ENCODE peak calls at places on chromosomes 5 and 9, in six cellular contexts. One of them, this sample, is unnamed.

GRCh38 chr5:106303911-106304310 is 1366.8 kb downstream of the EFNA5 start:
- DNase-seq in trophoblast cell: no peak
- DNase-seq in H1: no peak
- DNase-seq in IMR-90: no peak
- DNase-seq in mesenchymal stem cell: no peak
- DNase-seq in H9: no peak
- DNase-seq in this sample: no peak

GRCh38 chr5:98163796-98164493 is 609.5 kb upstream of the RGMB start:
- DNase-seq in IMR-90: no peak
- DNase-seq in mesenchymal stem cell: no peak
- DNase-seq in H1: no peak
- DNase-seq in trophoblast cell: no peak
- DNase-seq in H9: no peak
- DNase-seq in this sample: no peak

GRCh38 chr9:127753148-127753547 is 18.1 kb upstream of the TOR2A start:
- DNase-seq in trophoblast cell: no peak
- DNase-seq in IMR-90: no peak
- DNase-seq in H1: no peak
- DNase-seq in mesenchymal stem cell: no peak
- DNase-seq in H9: no peak
- DNase-seq in this sample: no peak

GRCh38 chr5:172583931-172584511 is 57.0 kb upstream of the NEURL1B start:
- DNase-seq in trophoblast cell: no peak
- DNase-seq in IMR-90: no peak
- DNase-seq in mesenchymal stem cell: no peak
- DNase-seq in H1: no peak
- DNase-seq in H9: no peak
- DNase-seq in this sample: no peak

GRCh38 chr9:14652729-14653377 is 40.4 kb downstream of the ZDHHC21 start:
- DNase-seq in IMR-90: peak
- DNase-seq in trophoblast cell: no peak
- DNase-seq in H9: no peak
- DNase-seq in mesenchymal stem cell: peak
- DNase-seq in H1: no peak
- DNase-seq in this sample: peak

GRCh38 chr5:180289433-180289832 is 2.5 kb downstream of the MAPK9 start:
- DNase-seq in IMR-90: no peak
- DNase-seq in mesenchymal stem cell: no peak
- DNase-seq in H1: no peak
- DNase-seq in H9: no peak
- DNase-seq in trophoblast cell: no peak
- DNase-seq in this sample: no peak

GRCh38 chr9:132207839-132208615 is 46.2 kb downstream of the NTNG2 start:
- DNase-seq in trophoblast cell: no peak
- DNase-seq in H9: peak
- DNase-seq in IMR-90: no peak
- DNase-seq in mesenchymal stem cell: no peak
- DNase-seq in H1: no peak
- DNase-seq in this sample: no peak

GRCh38 chr9:137878146-137878941 is 762 bp downstream of the CACNA1B start:
- DNase-seq in H9: peak
- DNase-seq in IMR-90: no peak
- DNase-seq in trophoblast cell: peak
- DNase-seq in H1: peak
- DNase-seq in mesenchymal stem cell: peak
- DNase-seq in this sample: peak

GRCh38 chr9:38526571-38526970 is 93.8 kb downstream of the ANKRD18A start:
- DNase-seq in mesenchymal stem cell: no peak
- DNase-seq in trophoblast cell: no peak
- DNase-seq in IMR-90: no peak
- DNase-seq in H9: no peak
- DNase-seq in H1: no peak
- DNase-seq in this sample: no peak

GRCh38 chr5:54426209-54426608 is 29.3 kb upstream of the HSPB3 start:
- DNase-seq in mesenchymal stem cell: no peak
- DNase-seq in H1: no peak
- DNase-seq in IMR-90: no peak
- DNase-seq in trophoblast cell: no peak
- DNase-seq in H9: no peak
- DNase-seq in this sample: no peak

GRCh38 chr5:37836173-37837100 is 3.4 kb downstream of the GDNF start:
- DNase-seq in H9: peak
- DNase-seq in trophoblast cell: peak
- DNase-seq in IMR-90: peak
- DNase-seq in H1: no peak
- DNase-seq in mesenchymal stem cell: peak
- DNase-seq in this sample: no peak

GRCh38 chr9:121884057-121884512 is 209.0 kb downstream of the TTLL11 start:
- DNase-seq in IMR-90: no peak
- DNase-seq in H9: no peak
- DNase-seq in trophoblast cell: no peak
- DNase-seq in mesenchymal stem cell: no peak
- DNase-seq in H1: no peak
- DNase-seq in this sample: peak

DNA sequence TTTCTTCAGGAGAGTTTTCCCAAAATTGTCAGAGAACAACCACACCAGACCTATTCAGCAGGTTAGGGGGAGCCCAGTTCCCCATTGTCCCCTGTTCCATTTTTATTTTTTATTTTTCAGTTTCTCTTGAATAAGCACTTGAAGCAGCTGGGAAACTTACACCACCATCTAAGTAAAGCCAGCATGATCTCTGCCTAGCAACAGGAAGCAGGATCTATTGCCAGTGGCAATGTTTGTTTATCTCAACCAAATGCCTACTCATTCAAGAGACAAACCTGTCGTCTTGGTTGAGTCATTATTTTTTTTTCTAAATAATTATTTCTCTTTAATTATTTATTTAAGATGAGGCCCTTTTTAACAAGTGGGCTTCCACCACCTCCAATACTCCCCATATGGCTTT is 379.3 kb downstream of the PLK2 start:
- DNase-seq in H1: no peak
- DNase-seq in trophoblast cell: peak
- DNase-seq in mesenchymal stem cell: peak
- DNase-seq in H9: no peak
- DNase-seq in IMR-90: peak
- DNase-seq in this sample: no peak
- H2AFZ ChIP-seq in H1: no peak
- H2AFZ ChIP-seq in trophoblast cell: no peak
- H2AFZ ChIP-seq in mesenchymal stem cell: no peak
- H2AFZ ChIP-seq in H9: no peak
- H2AFZ ChIP-seq in IMR-90: no peak
- H2AFZ ChIP-seq in this sample: no peak

GRCh38 chr5:147408980-147409379 is 100.9 kb downstream of the DPYSL3 start:
- DNase-seq in H9: no peak
- DNase-seq in trophoblast cell: no peak
- DNase-seq in H1: no peak
- DNase-seq in IMR-90: peak
- DNase-seq in mesenchymal stem cell: no peak
- DNase-seq in this sample: no peak

GRCh38 chr5:147404706-147405105 is 105.2 kb downstream of the DPYSL3 start:
- DNase-seq in H1: no peak
- DNase-seq in trophoblast cell: no peak
- DNase-seq in H9: no peak
- DNase-seq in IMR-90: no peak
- DNase-seq in mesenchymal stem cell: no peak
- DNase-seq in this sample: no peak

GRCh38 chr5:147406636-147407035 is 103.2 kb downstream of the DPYSL3 start:
- DNase-seq in trophoblast cell: no peak
- DNase-seq in IMR-90: no peak
- DNase-seq in H1: no peak
- DNase-seq in mesenchymal stem cell: no peak
- DNase-seq in H9: no peak
- DNase-seq in this sample: no peak

GRCh38 chr5:147403659-147404640 is 105.9 kb downstream of the DPYSL3 start:
- DNase-seq in H1: no peak
- DNase-seq in trophoblast cell: peak
- DNase-seq in mesenchymal stem cell: peak
- DNase-seq in H9: no peak
- DNase-seq in IMR-90: peak
- DNase-seq in this sample: no peak

GRCh38 chr5:147407094-147407681 is 102.7 kb downstream of the DPYSL3 start:
- DNase-seq in mesenchymal stem cell: peak
- DNase-seq in H1: no peak
- DNase-seq in H9: no peak
- DNase-seq in IMR-90: peak
- DNase-seq in trophoblast cell: peak
- DNase-seq in this sample: no peak
- H2BK5ac ChIP-seq in mesenchymal stem cell: no peak
- H2BK5ac ChIP-seq in H1: no peak
- H2BK5ac ChIP-seq in H9: no peak
- H2BK5ac ChIP-seq in IMR-90: peak
- H2BK5ac ChIP-seq in trophoblast cell: no peak
- H2BK5ac ChIP-seq in this sample: no peak

GRCh38 chr9:92988215-92988731 is 41.0 kb downstream of the FGD3 start:
- DNase-seq in H1: no peak
- DNase-seq in trophoblast cell: peak
- DNase-seq in H9: peak
- DNase-seq in mesenchymal stem cell: no peak
- DNase-seq in IMR-90: no peak
- DNase-seq in this sample: no peak

GRCh38 chr9:92983984-92984589 is 36.8 kb downstream of the FGD3 start:
- DNase-seq in IMR-90: peak
- DNase-seq in mesenchymal stem cell: peak
- DNase-seq in H1: no peak
- DNase-seq in trophoblast cell: no peak
- DNase-seq in H9: no peak
- DNase-seq in this sample: peak

GRCh38 chr9:92986175-92987110 is 39.1 kb downstream of the FGD3 start:
- DNase-seq in trophoblast cell: no peak
- DNase-seq in H9: no peak
- DNase-seq in IMR-90: no peak
- DNase-seq in H1: no peak
- DNase-seq in mesenchymal stem cell: peak
- DNase-seq in this sample: no peak

GRCh38 chr9:92982130-92982529 is 34.8 kb downstream of the FGD3 start:
- DNase-seq in IMR-90: no peak
- DNase-seq in mesenchymal stem cell: no peak
- DNase-seq in trophoblast cell: no peak
- DNase-seq in H1: no peak
- DNase-seq in H9: no peak
- DNase-seq in this sample: no peak

GRCh38 chr9:92984976-92985375 is 37.7 kb downstream of the FGD3 start:
- DNase-seq in H9: no peak
- DNase-seq in mesenchymal stem cell: no peak
- DNase-seq in trophoblast cell: no peak
- DNase-seq in H1: no peak
- DNase-seq in IMR-90: no peak
- DNase-seq in this sample: no peak
- H2AFZ ChIP-seq in H9: no peak
- H2AFZ ChIP-seq in mesenchymal stem cell: no peak
- H2AFZ ChIP-seq in trophoblast cell: no peak
- H2AFZ ChIP-seq in H1: no peak
- H2AFZ ChIP-seq in IMR-90: no peak
- H2AFZ ChIP-seq in this sample: no peak

GRCh38 chr5:170633235-170634041 is 129.6 kb downstream of the KCNIP1 start:
- DNase-seq in H1: no peak
- DNase-seq in mesenchymal stem cell: peak
- DNase-seq in trophoblast cell: peak
- DNase-seq in H9: peak
- DNase-seq in IMR-90: peak
- DNase-seq in this sample: peak
- H2BK5ac ChIP-seq in H1: peak
- H2BK5ac ChIP-seq in mesenchymal stem cell: no peak
- H2BK5ac ChIP-seq in trophoblast cell: peak
- H2BK5ac ChIP-seq in H9: no peak
- H2BK5ac ChIP-seq in IMR-90: no peak
- H2BK5ac ChIP-seq in this sample: no peak

DNA sequence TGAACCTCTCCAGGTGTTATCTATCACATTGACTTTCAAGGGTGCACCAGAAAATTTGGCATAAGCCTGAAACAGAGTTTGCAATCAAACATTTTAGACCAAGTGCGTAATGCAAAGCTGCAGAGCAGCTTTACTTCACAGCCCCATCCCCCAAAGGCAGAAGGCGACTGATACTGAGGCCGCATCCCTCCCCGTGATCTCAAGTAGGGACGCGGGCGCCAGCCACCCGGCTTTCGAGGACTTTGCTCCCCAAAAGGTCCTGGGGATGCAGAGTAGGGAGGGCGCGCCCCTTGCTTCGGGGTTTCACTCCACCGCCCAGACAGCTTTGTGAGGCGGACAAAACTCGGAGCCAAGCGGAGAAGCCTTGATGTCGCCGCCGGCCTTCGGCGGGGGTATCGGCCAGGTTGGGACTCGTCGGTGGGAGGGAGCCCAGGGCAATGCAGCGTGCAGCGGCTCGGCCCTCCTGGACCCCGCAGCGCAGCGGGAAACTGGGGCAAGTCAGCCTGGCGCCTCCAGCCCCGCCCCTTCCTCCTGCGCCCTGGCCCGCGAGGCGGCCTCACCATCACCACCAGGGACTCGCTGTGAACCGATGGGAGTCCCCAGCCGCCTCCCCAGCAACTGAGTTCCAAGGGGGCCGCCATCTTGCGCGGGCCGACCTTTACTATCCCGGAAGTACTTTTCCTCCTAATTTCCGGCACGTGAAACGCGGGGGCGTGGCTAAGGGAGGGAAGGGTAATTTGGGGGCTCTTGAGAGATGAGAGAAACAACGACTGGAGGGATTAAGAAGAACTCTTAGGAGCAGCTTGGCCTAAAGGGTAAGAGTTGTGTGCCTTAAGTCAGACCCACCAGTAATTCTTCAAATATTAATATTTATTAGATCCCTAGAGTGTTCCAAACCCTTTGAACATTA is at the start of gene MTX3:
- DNase-seq in H9: peak
- DNase-seq in H1: peak
- DNase-seq in mesenchymal stem cell: peak
- DNase-seq in trophoblast cell: peak
- DNase-seq in IMR-90: peak
- DNase-seq in this sample: peak
- H2AFZ ChIP-seq in H9: no peak
- H2AFZ ChIP-seq in H1: peak
- H2AFZ ChIP-seq in mesenchymal stem cell: peak
- H2AFZ ChIP-seq in trophoblast cell: peak
- H2AFZ ChIP-seq in IMR-90: peak
- H2AFZ ChIP-seq in this sample: peak

GRCh38 chr5:146516151-146516475 is at the start of gene GPR151:
- DNase-seq in H1: no peak
- DNase-seq in mesenchymal stem cell: peak
- DNase-seq in H9: no peak
- DNase-seq in trophoblast cell: no peak
- DNase-seq in IMR-90: peak
- DNase-seq in this sample: no peak
- H2BK5ac ChIP-seq in H1: no peak
- H2BK5ac ChIP-seq in mesenchymal stem cell: no peak
- H2BK5ac ChIP-seq in H9: no peak
- H2BK5ac ChIP-seq in trophoblast cell: no peak
- H2BK5ac ChIP-seq in IMR-90: no peak
- H2BK5ac ChIP-seq in this sample: no peak

DNA sequence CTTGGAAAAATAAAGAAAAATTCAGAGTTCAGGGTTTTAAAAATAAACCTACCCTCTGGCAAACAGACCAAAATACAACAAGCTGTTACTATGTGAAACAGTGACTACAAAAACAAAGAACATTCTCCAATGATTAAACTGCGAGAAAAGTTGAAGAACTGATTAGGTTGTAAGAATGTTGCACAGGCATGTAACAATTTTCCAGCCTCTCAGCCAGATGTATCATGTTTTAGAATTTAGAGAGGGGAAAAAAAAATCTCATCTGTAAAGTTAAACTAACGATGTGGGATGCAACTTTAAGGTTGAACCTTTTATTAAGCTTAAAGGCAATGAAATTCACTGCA is 96.8 kb downstream of the MEF2C start:
- DNase-seq in IMR-90: no peak
- DNase-seq in H9: no peak
- DNase-seq in mesenchymal stem cell: no peak
- DNase-seq in H1: no peak
- DNase-seq in trophoblast cell: peak
- DNase-seq in this sample: no peak
- H2AFZ ChIP-seq in IMR-90: no peak
- H2AFZ ChIP-seq in H9: no peak
- H2AFZ ChIP-seq in mesenchymal stem cell: no peak
- H2AFZ ChIP-seq in H1: no peak
- H2AFZ ChIP-seq in trophoblast cell: no peak
- H2AFZ ChIP-seq in this sample: peak